ENCODE peak calls at places on chromosomes 1 and 21, in six cellular contexts. B, X, J, K, H and C are unnamed samples.

GRCh38 chr1:14954210-14954609 is 199.3 kb upstream of the TMEM51 start:
- DNase-seq in B (no peak), X (no peak), J (peak), K (no peak), H (no peak), C (no peak)

GRCh38 chr21:37073417-37074194 is 552 bp downstream of the TTC3 start:
- DNase-seq in B (no peak), X (no peak), J (peak), K (no peak), H (peak), C (no peak)

GRCh38 chr1:111406325-111406768 is 21.2 kb downstream of the OVGP1 start:
- DNase-seq in B (no peak), X (no peak), J (peak), K (no peak), H (peak), C (no peak)

GRCh38 chr1:41626616-41627375 is 142.3 kb upstream of the EDN2 start:
- DNase-seq in B (no peak), X (no peak), J (no peak), K (no peak), H (no peak), C (no peak)

GRCh38 chr1:31661856-31662255 is 17.2 kb upstream of the PEF1 start:
- DNase-seq in B (no peak), X (no peak), J (no peak), K (no peak), H (no peak), C (no peak)

GRCh38 chr1:202171292-202172014 is 11.1 kb upstream of the PTPN7 start:
- DNase-seq in B (no peak), X (no peak), J (no peak), K (no peak), H (no peak), C (no peak)

GRCh38 chr1:103460496-103460895 is 65.0 kb upstream of the RNPC3 start:
- DNase-seq in B (no peak), X (no peak), J (no peak), K (no peak), H (no peak), C (no peak)

GRCh38 chr21:28550057-28550825 is 442.4 kb downstream of the LTN1 start:
- DNase-seq in B (no peak), X (no peak), J (no peak), K (no peak), H (no peak), C (no peak)

GRCh38 chr1:105492941-105493340 is 1563.5 kb upstream of the PRMT6 start:
- DNase-seq in B (no peak), X (no peak), J (peak), K (no peak), H (no peak), C (no peak)

GRCh38 chr21:31753949-31754348 is 22.0 kb upstream of the SCAF4 start:
- DNase-seq in B (no peak), X (no peak), J (no peak), K (no peak), H (no peak), C (no peak)

GRCh38 chr1:12142891-12143630 is 23.7 kb upstream of the TNFRSF1B start:
- DNase-seq in B (no peak), X (peak), J (no peak), K (no peak), H (no peak), C (no peak)

GRCh38 chr1:243754348-243754747 is 95.7 kb downstream of the AKT3 start:
- DNase-seq in B (no peak), X (no peak), J (no peak), K (no peak), H (no peak), C (no peak)

GRCh38 chr1:84412316-84412942 is 14.1 kb downstream of the DNASE2B start:
- DNase-seq in B (no peak), X (no peak), J (peak), K (no peak), H (no peak), C (no peak)

GRCh38 chr1:220067246-220068204 is 21.2 kb upstream of the EPRS1 start:
- DNase-seq in B (no peak), X (no peak), J (no peak), K (no peak), H (no peak), C (no peak)

GRCh38 chr1:2516124-2516523 is 10.3 kb downstream of the PANK4 start:
- DNase-seq in B (no peak), X (no peak), J (no peak), K (no peak), H (no peak), C (no peak)

GRCh38 chr1:232868793-232869491 is 63.7 kb downstream of the MAP10 start:
- DNase-seq in B (no peak), X (peak), J (peak), K (no peak), H (no peak), C (peak)

GRCh38 chr1:59541891-59542290 is 245.0 kb downstream of the FGGY start:
- DNase-seq in B (no peak), X (no peak), J (no peak), K (no peak), H (no peak), C (no peak)

GRCh38 chr1:88608139-88608943 is 75.7 kb upstream of the PKN2 start:
- DNase-seq in B (no peak), X (no peak), J (peak), K (no peak), H (peak), C (no peak)

GRCh38 chr21:39874759-39875158 is 7.5 kb downstream of the PCP4 start:
- DNase-seq in B (no peak), X (no peak), J (no peak), K (no peak), H (no peak), C (no peak)

GRCh38 chr1:236066828-236067386 is 2.0 kb upstream of the NID1 start:
- DNase-seq in B (peak), X (peak), J (peak), K (no peak), H (peak), C (no peak)

GRCh38 chr1:9281907-9282306 is 10.8 kb upstream of the SPSB1 start:
- DNase-seq in B (no peak), X (no peak), J (no peak), K (no peak), H (no peak), C (no peak)

GRCh38 chr1:27144349-27144748 is 10.6 kb downstream of the SLC9A1 start:
- DNase-seq in B (no peak), X (no peak), J (no peak), K (no peak), H (no peak), C (no peak)

GRCh38 chr1:234608720-234609527 is 1.1 kb downstream of the IRF2BP2 start:
- DNase-seq in B (peak), X (no peak), J (peak), K (no peak), H (no peak), C (peak)

GRCh38 chr1:234609528-234610042 is 393 bp downstream of the IRF2BP2 start:
- DNase-seq in B (no peak), X (no peak), J (no peak), K (no peak), H (no peak), C (no peak)

GRCh38 chr1:234606731-234607090 is 3.3 kb downstream of the IRF2BP2 start:
- DNase-seq in B (no peak), X (no peak), J (no peak), K (no peak), H (no peak), C (no peak)

GRCh38 chr1:234607091-234608025 is 2.6 kb downstream of the IRF2BP2 start:
- DNase-seq in B (peak), X (no peak), J (peak), K (no peak), H (no peak), C (no peak)

GRCh38 chr1:234608026-234608719 is 1.8 kb downstream of the IRF2BP2 start:
- DNase-seq in B (peak), X (peak), J (peak), K (peak), H (peak), C (no peak)
- TF ChIP-seq CTCF in B (no peak), X (peak), J (no peak), K (no peak), H (peak), C (no peak)

GRCh38 chr1:225881081-225882007 is 836 bp downstream of the TMEM63A start:
- DNase-seq in B (no peak), X (peak), J (peak), K (no peak), H (no peak), C (no peak)

GRCh38 chr1:225883616-225884265 is 1.6 kb upstream of the TMEM63A start:
- DNase-seq in B (no peak), X (no peak), J (no peak), K (no peak), H (no peak), C (no peak)

GRCh38 chr1:225882699-225883615 is 777 bp upstream of the TMEM63A start:
- DNase-seq in B (no peak), X (peak), J (peak), K (no peak), H (no peak), C (peak)

GRCh38 chr1:225880636-225881035 is 1.5 kb downstream of the TMEM63A start:
- DNase-seq in B (no peak), X (no peak), J (no peak), K (no peak), H (no peak), C (no peak)

GRCh38 chr1:225882008-225882698 is at the start of gene TMEM63A:
- DNase-seq in B (peak), X (peak), J (peak), K (peak), H (peak), C (peak)
- TF ChIP-seq CTCF in B (no peak), X (peak), J (peak), K (peak), H (peak), C (no peak)

GRCh38 chr1:204621996-204622395 is 63.5 kb downstream of the LRRN2 start:
- DNase-seq in B (no peak), X (no peak), J (no peak), K (no peak), H (no peak), C (no peak)

GRCh38 chr1:204623365-204623893 is 62.1 kb downstream of the LRRN2 start:
- DNase-seq in B (no peak), X (no peak), J (peak), K (no peak), H (no peak), C (no peak)

GRCh38 chr1:204624631-204625216 is 60.8 kb downstream of the LRRN2 start:
- DNase-seq in B (no peak), X (no peak), J (no peak), K (no peak), H (no peak), C (no peak)

GRCh38 chr1:204621391-204621790 is 64.1 kb downstream of the LRRN2 start:
- DNase-seq in B (no peak), X (no peak), J (no peak), K (no peak), H (no peak), C (no peak)

GRCh38 chr1:204623894-204624361 is 61.6 kb downstream of the LRRN2 start:
- DNase-seq in B (no peak), X (no peak), J (no peak), K (no peak), H (no peak), C (no peak)
- TF ChIP-seq CTCF in B (no peak), X (no peak), J (peak), K (no peak), H (peak), C (peak)

GRCh38 chr1:234827181-234827580 is 217.2 kb upstream of the IRF2BP2 start:
- DNase-seq in B (no peak), X (no peak), J (no peak), K (no peak), H (no peak), C (no peak)
- TF ChIP-seq CTCF in B (no peak), X (no peak), J (no peak), K (no peak), H (no peak), C (no peak)